ENCODE peak calls at places on chromosomes 13 and 19, in four cellular contexts. S is AG04450, A is A549, V is progenitor cell of endocrine pancreas. X is an unnamed sample.

GRCh38 chr13:75812751-75813181 is 176.6 kb downstream of the LMO7 start:
- DNase-seq in A (no peak), S (no peak), V (no peak), X (no peak)

GRCh38 chr13:70527553-70527952 is 419.3 kb upstream of the KLHL1 start:
- DNase-seq in V (no peak), A (no peak), S (no peak), X (no peak)

GRCh38 chr13:76890036-76890435 is 3.8 kb upstream of the KCTD12 start:
- DNase-seq in A (no peak), S (no peak), V (no peak), X (no peak)

GRCh38 chr13:97136418-97136817 is 85.7 kb upstream of the MBNL2 start:
- DNase-seq in S (no peak), A (no peak), V (no peak), X (no peak)

GRCh38 chr13:46062190-46062589 is 9.6 kb upstream of the ZC3H13 start:
- DNase-seq in A (peak; percentile 25), V (no peak), S (no peak), X (no peak)

GRCh38 chr19:45882652-45883585 is 3.0 kb downstream of the IRF2BP1 start:
- DNase-seq in S (peak; percentile 60), A (peak; percentile 95), V (peak; percentile 90), X (no peak)

GRCh38 chr19:11694533-11695439 is 44.0 kb downstream of the ZNF823 start:
- DNase-seq in A (no peak), V (peak; percentile 91), S (peak; percentile 70), X (peak; percentile 98)

GRCh38 chr19:41299755-41300089 is 10.2 kb upstream of the CCDC97 start:
- DNase-seq in A (no peak), V (no peak), S (peak; percentile 80), X (no peak)

GRCh38 chr13:42047561-42048322 is 706 bp upstream of the DGKH start:
- DNase-seq in V (peak; percentile 15), S (no peak), A (peak; percentile 40), X (peak; percentile 51)

GRCh38 chr13:44221657-44222056 is 152.0 kb upstream of the SERP2 start:
- DNase-seq in V (no peak), A (no peak), S (no peak), X (no peak)

GRCh38 chr19:8090932-8091331 is 38.4 kb downstream of the CCL25 start:
- DNase-seq in A (no peak), S (no peak), V (no peak), X (no peak)

GRCh38 chr13:104769520-104769919 is 1703.3 kb upstream of the SLC10A2 start:
- DNase-seq in A (no peak), V (no peak), S (no peak), X (no peak)

GRCh38 chr13:66503890-66504289 is 726.2 kb downstream of the PCDH9 start:
- DNase-seq in V (no peak), A (no peak), S (no peak), X (no peak)

GRCh38 chr19:46613525-46613924 is 11.4 kb downstream of the PTGIR start:
- DNase-seq in V (no peak), A (no peak), S (no peak), X (no peak)

GRCh38 chr13:27958928-27959539 is 10.1 kb downstream of the CDX2 start:
- DNase-seq in S (no peak), V (no peak), A (no peak), X (no peak)

GRCh38 chr19:12997225-12997966 is 2.1 kb downstream of the NFIX start:
- DNase-seq in S (no peak), V (no peak), A (no peak), X (no peak)

GRCh38 chr19:52716578-52716977 is 18.3 kb downstream of the ZNF611 start:
- DNase-seq in A (no peak), V (no peak), S (no peak), X (no peak)

GRCh38 chr13:50230365-50230978 is 215.2 kb downstream of the KCNRG start:
- DNase-seq in A (no peak), V (no peak), S (no peak), X (no peak)

GRCh38 chr19:39060130-39060529 is 24.0 kb upstream of the ACP7 start:
- DNase-seq in S (no peak), V (no peak), A (no peak), X (no peak)

GRCh38 chr13:98105929-98106336 is 37.0 kb upstream of the FARP1 start:
- DNase-seq in V (no peak), A (no peak), S (no peak), X (no peak)

GRCh38 chr19:709196-709964 is 645 bp downstream of the PALM start:
- DNase-seq in A (no peak), V (no peak), S (no peak), X (no peak)

GRCh38 chr19:18205180-18205915 is 1.5 kb upstream of the RAB3A start:
- DNase-seq in A (no peak), S (peak; percentile 58), V (no peak), X (no peak)

GRCh38 chr13:106083620-106084350 is 451.7 kb downstream of the EFNB2 start:
- DNase-seq in A (no peak), S (no peak), V (no peak), X (no peak)

GRCh38 chr13:30908416-30908980 is 2.4 kb downstream of the MEDAG start:
- DNase-seq in V (no peak), A (no peak), S (no peak), X (no peak)

GRCh38 chr19:1355974-1356865 is 27.5 kb upstream of the NDUFS7 start:
- DNase-seq in V (no peak), A (no peak), S (no peak), X (no peak)

GRCh38 chr19:45202637-45203036 is 24.1 kb downstream of the BLOC1S3 start:
- DNase-seq in S (no peak), A (no peak), V (no peak), X (no peak)

GRCh38 chr19:39169143-39169810 is 27.5 kb upstream of the NCCRP1 start:
- DNase-seq in A (no peak), V (no peak), S (no peak), X (no peak)

GRCh38 chr13:26787961-26788360 is 27.4 kb upstream of the GPR12 start:
- DNase-seq in A (no peak), V (no peak), S (no peak), X (no peak)

GRCh38 chr13:62643007-62643483 is 1227.4 kb upstream of the PCDH20 start:
- DNase-seq in V (no peak), A (no peak), S (no peak), X (no peak)

GRCh38 chr19:33499671-33500506 is 21.7 kb downstream of the PEPD start:
- DNase-seq in S (no peak), A (no peak), V (no peak), X (no peak)

GRCh38 chr13:40681341-40682051 is 15.1 kb upstream of the FOXO1 start:
- DNase-seq in S (no peak), V (no peak), A (no peak), X (no peak)

GRCh38 chr13:29556742-29557141 is 38.7 kb downstream of the SLC7A1 start:
- DNase-seq in S (no peak), V (no peak), A (no peak), X (no peak)
- TF ChIP-seq CTCF in S (no peak), V (no peak), A (no peak), X (no peak)

GRCh38 chr19:10294368-10294697 is 4.6 kb downstream of the ICAM5 start:
- DNase-seq in A (no peak), S (no peak), V (no peak), X (no peak)
- TF ChIP-seq CTCF in A (no peak), S (no peak), V (no peak), X (no peak)

GRCh38 chr19:6238256-6238642 is 41.5 kb downstream of the MLLT1 start:
- DNase-seq in V (no peak), S (no peak), A (no peak), X (no peak)
- TF ChIP-seq CTCF in V (no peak), S (no peak), A (no peak), X (no peak)

DNA sequence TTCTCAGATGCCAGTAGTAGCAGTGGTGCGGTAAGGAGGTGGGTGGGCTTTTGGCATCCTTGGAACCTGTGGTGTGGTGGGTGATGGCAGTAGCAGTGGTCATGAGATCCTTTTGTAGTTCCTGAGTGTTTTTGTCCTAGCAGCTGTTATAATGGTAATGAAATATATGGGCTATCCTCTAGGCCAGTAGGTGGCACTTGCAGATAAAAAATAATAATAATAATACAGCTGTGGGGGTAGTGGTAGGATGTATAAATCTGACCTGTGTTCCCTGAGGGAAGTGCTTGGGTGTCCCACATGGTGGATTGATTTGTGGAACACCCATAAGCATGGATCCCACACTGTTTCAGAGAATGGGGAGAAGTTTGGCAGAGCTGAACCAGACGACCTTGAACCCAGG is 334.0 kb downstream of the SLITRK5 start:
- DNase-seq in V (no peak), S (no peak), A (no peak), X (no peak)
- TF ChIP-seq CTCF in V (no peak), S (peak; percentile 18), A (no peak), X (no peak)

GRCh38 chr13:37966266-37966665 is 96.7 kb upstream of the TRPC4 start:
- DNase-seq in V (no peak), S (no peak), A (no peak), X (no peak)

GRCh38 chr13:37956536-37956935 is 87.0 kb upstream of the TRPC4 start:
- DNase-seq in A (no peak), V (no peak), S (no peak), X (no peak)

GRCh38 chr13:37959284-37959683 is 89.7 kb upstream of the TRPC4 start:
- DNase-seq in V (no peak), S (no peak), A (no peak), X (no peak)

GRCh38 chr13:37960427-37960826 is 90.9 kb upstream of the TRPC4 start:
- DNase-seq in V (no peak), S (no peak), A (no peak), X (no peak)
- TF ChIP-seq CTCF in V (peak; percentile 35), S (peak; percentile 52), A (peak; percentile 7), X (no peak)

GRCh38 chr19:16309653-16310052 is 15.0 kb upstream of the KLF2 start:
- DNase-seq in S (no peak), V (no peak), A (no peak), X (no peak)
- TF ChIP-seq CTCF in S (no peak), V (no peak), A (no peak), X (no peak)

DNA sequence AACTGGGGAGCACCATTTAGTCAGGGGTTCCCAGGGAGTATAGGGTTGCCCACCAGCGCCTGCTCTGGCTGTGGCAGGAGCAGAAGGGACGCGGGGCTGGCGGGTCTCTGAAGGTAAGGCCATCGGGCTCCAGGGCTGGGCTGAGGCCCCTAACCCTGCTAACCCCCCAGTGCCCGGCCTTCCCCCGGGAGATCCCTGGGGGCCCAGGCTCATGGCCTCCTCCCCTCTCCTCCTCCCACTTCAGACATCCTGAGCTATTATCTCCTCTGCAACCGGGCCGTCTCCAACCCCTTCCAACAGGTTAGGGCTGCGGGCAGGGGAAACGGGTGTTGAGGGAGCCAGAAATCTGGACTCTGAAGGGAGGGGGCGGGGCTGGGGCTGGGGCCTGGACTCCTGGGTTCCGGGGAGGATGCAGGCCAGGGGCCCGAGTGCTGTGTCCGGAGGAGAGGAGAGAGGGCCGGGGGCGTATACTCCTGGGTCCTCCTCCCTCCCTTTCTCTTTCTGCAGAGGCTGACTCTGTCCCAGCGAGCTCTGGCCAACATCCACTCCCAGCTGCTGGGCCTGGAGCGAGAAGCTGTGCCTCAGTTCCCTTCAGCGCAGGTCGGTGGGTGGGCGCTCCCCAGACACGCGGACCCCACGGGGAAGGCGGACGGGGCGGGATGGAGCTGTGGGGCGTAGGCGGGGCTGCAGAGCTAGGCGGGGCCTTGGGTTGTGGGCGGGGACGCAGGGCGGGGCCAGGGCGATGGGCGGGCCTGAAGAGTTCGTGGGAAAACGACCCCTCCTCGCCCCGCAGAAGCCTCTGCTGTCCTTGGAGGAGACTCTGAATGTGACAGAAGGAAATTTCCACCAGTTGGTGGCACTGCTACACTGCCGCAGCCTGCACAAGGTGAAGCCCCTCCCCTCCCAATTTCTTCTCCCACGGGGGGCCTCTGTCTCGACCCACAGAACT is 15.3 kb downstream of the TTYH1 start:
- DNase-seq in V (no peak), S (no peak), A (no peak), X (peak; percentile 64)
- TF ChIP-seq CTCF in V (peak; percentile 20), S (no peak), A (peak; percentile 43), X (no peak)

X was measured in mesothelial cell of epicardium.